ENCODE peak calls at places on chromosomes 7 and 10, in four cellular contexts. G, I, W and K are unnamed samples.

GRCh38 chr7:25068814-25069213 is 56.2 kb downstream of the CYCS start:
- DNase-seq in G (no peak), I (no peak), W (peak), K (peak)

GRCh38 chr10:46264737-46265368 is 21.9 kb upstream of the ANTXRL start:
- DNase-seq in G (no peak), I (no peak), W (no peak), K (no peak)

GRCh38 chr7:22438994-22439393 is 61.0 kb downstream of the STEAP1B start:
- DNase-seq in G (no peak), I (no peak), W (no peak), K (no peak)

GRCh38 chr10:92897916-92898315 is 49.6 kb downstream of the EXOC6 start:
- DNase-seq in G (no peak), I (no peak), W (no peak), K (no peak)

GRCh38 chr10:30701471-30702173 is 72.1 kb upstream of the LYZL2 start:
- DNase-seq in G (peak), I (no peak), W (peak), K (peak)

GRCh38 chr10:70648427-70648826 is 23.9 kb upstream of the ADAMTS14 start:
- DNase-seq in G (no peak), I (no peak), W (no peak), K (no peak)

GRCh38 chr7:27351786-27352185 is 109.2 kb downstream of the EVX1 start:
- DNase-seq in G (no peak), I (no peak), W (no peak), K (no peak)

GRCh38 chr10:102645388-102645740 is 1.1 kb downstream of the TRIM8 start:
- DNase-seq in G (peak), I (no peak), W (peak), K (peak)

GRCh38 chr10:122293156-122293978 is 22.3 kb downstream of the BTBD16 start:
- DNase-seq in G (no peak), I (no peak), W (no peak), K (no peak)
- TF ChIP-seq CTCF in G (no peak), I (no peak), W (no peak), K (no peak)

DNA sequence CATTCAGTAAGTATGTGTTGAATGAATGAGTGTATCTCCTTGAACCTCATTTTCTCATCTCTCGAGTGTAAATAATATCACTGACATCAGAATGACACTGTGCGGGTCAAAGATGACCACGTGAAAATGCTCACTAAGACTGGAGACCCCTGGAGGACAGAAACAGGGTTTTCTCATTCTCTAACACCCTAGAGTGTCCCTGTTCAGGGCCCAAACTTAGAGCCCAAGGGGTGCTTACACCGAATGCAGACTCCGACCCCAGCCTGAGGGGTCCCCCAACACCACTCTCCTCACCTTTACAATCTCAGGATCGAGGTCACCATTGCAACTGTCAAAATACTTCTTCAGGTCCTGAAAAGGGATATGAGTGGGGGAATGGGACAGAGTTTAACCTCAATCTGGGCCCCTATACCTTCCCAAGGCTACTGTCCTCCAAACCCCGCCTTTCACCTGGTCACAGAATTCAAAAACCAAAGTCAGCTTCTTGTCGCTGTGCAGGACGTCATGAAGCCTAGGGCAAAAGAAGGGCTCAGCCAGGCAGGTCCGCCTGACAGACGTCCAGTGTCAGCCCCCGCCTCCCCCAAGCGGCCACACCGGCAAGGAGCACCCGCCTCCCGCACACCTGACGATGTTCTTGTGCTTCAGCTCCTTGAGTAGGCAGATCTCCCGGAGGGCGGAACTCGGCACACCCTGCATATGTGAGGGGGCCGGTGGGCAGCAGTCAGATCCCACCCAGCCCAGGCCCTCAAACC is 1.2 kb downstream of the CDK5 start:
- DNase-seq in G (no peak), I (no peak), W (no peak), K (no peak)
- H3K4me3 ChIP-seq in G (peak), I (peak), W (peak), K (peak)

DNA sequence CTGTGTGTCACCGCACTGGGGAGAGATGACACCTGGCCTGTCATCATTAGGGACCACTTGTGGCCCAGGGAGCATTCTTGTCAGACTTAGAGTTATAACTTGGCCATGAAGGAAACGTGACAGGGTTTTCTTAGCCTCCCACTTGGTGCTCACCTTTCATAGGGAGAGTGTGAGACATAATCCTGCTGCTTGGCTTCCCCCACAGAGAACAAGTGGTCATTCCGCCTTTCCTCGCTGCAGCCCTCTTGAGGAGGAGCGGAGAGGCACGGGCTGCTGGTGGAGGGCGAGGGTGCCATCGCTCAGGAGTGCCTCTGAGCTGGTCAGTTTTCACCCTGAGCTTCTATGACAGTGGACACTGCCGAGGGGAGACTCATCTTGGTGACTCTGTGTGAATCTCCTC is 125.0 kb upstream of the GJD4 start:
- DNase-seq in G (no peak), I (no peak), W (no peak), K (no peak)
- TF ChIP-seq CTCF in G (no peak), I (no peak), W (no peak), K (no peak)

GRCh38 chr7:43110790-43111362 is 1.6 kb upstream of the HECW1 start:
- DNase-seq in G (no peak), I (no peak), W (no peak), K (no peak)

GRCh38 chr7:43113622-43114450 is 1.4 kb downstream of the HECW1 start:
- DNase-seq in G (no peak), I (no peak), W (no peak), K (no peak)

GRCh38 chr7:43112088-43112940 is at the start of gene HECW1:
- DNase-seq in G (no peak), I (no peak), W (no peak), K (no peak)

GRCh38 chr7:43114451-43114765 is 2.0 kb downstream of the HECW1 start:
- DNase-seq in G (no peak), I (no peak), W (no peak), K (no peak)

GRCh38 chr7:43112941-43113621 is 634 bp downstream of the HECW1 start:
- DNase-seq in G (peak), I (no peak), W (peak), K (peak)
- H3K4me3 ChIP-seq in G (peak), I (peak), W (peak), K (peak)

GRCh38 chr7:57370739-57371098 is 79.3 kb upstream of the ZNF716 start:
- DNase-seq in G (no peak), I (no peak), W (no peak), K (no peak)
- TF ChIP-seq CTCF in G (no peak), I (no peak), W (no peak), K (no peak)